ENCODE peak calls at places on chromosomes 11 and 22, in five cellular contexts. T is gastrocnemius medialis, C is fibroblast of lung, E is adrenal gland, A is foreskin keratinocyte. B is an unnamed sample. For H3K27me3, the result is how much of the 10 kb centered on the place peaks cover.

GRCh38 chr11:125123947-125124633 is 12.7 kb upstream of the TMEM218 start:
- DNase-seq in C (peak), A (peak), T (peak), E (peak), B (peak)

GRCh38 chr11:82682003-82682751 is 51.5 kb downstream of the FAM181B start:
- DNase-seq in C (peak), A (peak), E (peak), T (no peak), B (no peak)

GRCh38 chr11:119206512-119207299 is 567 bp downstream of the CBL start:
- DNase-seq in C (peak), T (peak), E (peak), A (no peak), B (no peak)

GRCh38 chr11:130478204-130478701 is 29.8 kb downstream of the ADAMTS15 start:
- DNase-seq in T (peak), E (peak), C (peak), A (no peak), B (peak)

GRCh38 chr11:44221486-44221885 is 88.5 kb downstream of the ALX4 start:
- DNase-seq in E (no peak), A (no peak), T (no peak), C (peak), B (no peak)

GRCh38 chr11:126072821-126073594 is 10.3 kb upstream of the CDON start:
- DNase-seq in A (peak), E (no peak), C (peak), T (no peak), B (no peak)

GRCh38 chr11:126024143-126024542 is 38.5 kb downstream of the CDON start:
- DNase-seq in A (no peak), E (no peak), C (no peak), T (no peak), B (no peak)

GRCh38 chr22:20483771-20484170 is 11.8 kb downstream of the KLHL22 start:
- DNase-seq in T (no peak), C (no peak), E (no peak), A (no peak), B (no peak)

GRCh38 chr22:43570531-43571144 is 158.8 kb downstream of the MPPED1 start:
- DNase-seq in T (no peak), E (no peak), C (no peak), A (no peak), B (no peak)

GRCh38 chr11:73140213-73141030 is 1.7 kb downstream of the FCHSD2 start:
- DNase-seq in A (no peak), T (no peak), C (peak), E (peak), B (no peak)

GRCh38 chr11:47466701-47467250 is 17.8 kb upstream of the RAPSN start:
- DNase-seq in T (no peak), E (peak), C (peak), A (no peak), B (no peak)

GRCh38 chr11:63274776-63275175 is 31.4 kb upstream of the SLC22A25 start:
- DNase-seq in T (no peak), C (no peak), A (no peak), E (no peak), B (no peak)

GRCh38 chr11:104005234-104005855 is 31.1 kb upstream of the DDI1 start:
- DNase-seq in A (peak), E (no peak), C (peak), T (no peak), B (no peak)

GRCh38 chr22:30824711-30825110 is 130.0 kb downstream of the OSBP2 start:
- DNase-seq in T (no peak), E (no peak), A (no peak), C (no peak), B (no peak)

GRCh38 chr11:112805658-112806057 is 155.6 kb upstream of the NCAM1 start:
- DNase-seq in C (no peak), A (no peak), T (no peak), E (no peak), B (no peak)

GRCh38 chr11:116364357-116364756 is 408.4 kb downstream of the BUD13 start:
- DNase-seq in T (no peak), E (no peak), A (no peak), C (no peak), B (no peak)

GRCh38 chr11:111596319-111596718 is 5.9 kb upstream of the SIK2 start:
- DNase-seq in A (no peak), C (no peak), E (no peak), T (no peak), B (no peak)

GRCh38 chr11:128313931-128314330 is 273.4 kb downstream of the ETS1 start:
- DNase-seq in T (no peak), C (no peak), E (no peak), A (no peak), B (no peak)

GRCh38 chr11:75814369-75814685 is 683 bp upstream of the UVRAG start:
- DNase-seq in A (no peak), C (no peak), E (no peak), T (no peak), B (no peak)

GRCh38 chr11:125168875-125169537 is 4.5 kb downstream of the PKNOX2 start:
- DNase-seq in T (peak), A (no peak), C (no peak), E (no peak), B (no peak)

GRCh38 chr11:106409201-106409600 is 331.7 kb downstream of the AASDHPPT start:
- DNase-seq in C (peak), A (no peak), E (no peak), T (no peak), B (no peak)

GRCh38 chr11:120747801-120748484 is 236.4 kb downstream of the GRIK4 start:
- DNase-seq in E (no peak), C (no peak), T (no peak), A (no peak), B (no peak)

GRCh38 chr11:120746836-120747609 is 235.5 kb downstream of the GRIK4 start:
- DNase-seq in A (peak), E (no peak), T (no peak), C (no peak), B (no peak)

GRCh38 chr11:120748485-120748814 is 236.9 kb downstream of the GRIK4 start:
- DNase-seq in A (no peak), E (no peak), C (no peak), T (no peak), B (no peak)

GRCh38 chr11:120744016-120744994 is 232.8 kb downstream of the GRIK4 start:
- DNase-seq in T (no peak), A (no peak), E (no peak), C (no peak), B (no peak)

GRCh38 chr11:120746395-120746794 is 234.8 kb downstream of the GRIK4 start:
- DNase-seq in E (no peak), T (no peak), C (no peak), A (no peak), B (no peak)
- H3K27me3 ChIP-seq in E (under half), T (under half), C (under half), A (under half), B (under half)

GRCh38 chr11:64297722-64298358 is 2.3 kb upstream of the CATSPERZ start:
- DNase-seq in A (no peak), C (no peak), T (no peak), E (no peak), B (no peak)
- H3K27me3 ChIP-seq in A (half or more), C (half or more), T (half or more), E (under half), B (under half)

GRCh38 chr22:22130956-22131355 is 113.6 kb upstream of the VPREB1 start:
- DNase-seq in T (no peak), E (no peak), A (no peak), C (no peak), B (no peak)

GRCh38 chr22:22138915-22139314 is 105.7 kb upstream of the VPREB1 start:
- DNase-seq in T (no peak), A (no peak), E (no peak), C (no peak), B (no peak)

GRCh38 chr22:22129387-22129786 is 115.2 kb upstream of the VPREB1 start:
- DNase-seq in E (no peak), A (no peak), T (no peak), C (no peak), B (no peak)

GRCh38 chr22:22137891-22138290 is 106.7 kb upstream of the VPREB1 start:
- DNase-seq in T (no peak), E (no peak), A (no peak), C (no peak), B (no peak)

GRCh38 chr22:22133910-22134309 is 110.7 kb upstream of the VPREB1 start:
- DNase-seq in C (no peak), T (no peak), E (no peak), A (no peak), B (no peak)
- H3K27me3 ChIP-seq in C (under half), T (under half), E (under half), A (half or more), B (under half)

GRCh38 chr11:70076461-70076931 is 1.6 kb upstream of the ANO1 start:
- DNase-seq in C (no peak), E (no peak), T (no peak), A (no peak), B (no peak)

GRCh38 chr11:70075836-70076235 is 2.3 kb upstream of the ANO1 start:
- DNase-seq in A (no peak), T (no peak), E (no peak), C (no peak), B (no peak)

GRCh38 chr11:70073881-70074371 is 4.2 kb upstream of the ANO1 start:
- DNase-seq in T (no peak), A (no peak), E (no peak), C (peak), B (peak)

GRCh38 chr11:70073188-70073817 is 4.8 kb upstream of the ANO1 start:
- DNase-seq in C (peak), T (no peak), A (no peak), E (no peak), B (no peak)

GRCh38 chr11:70074701-70075100 is 3.4 kb upstream of the ANO1 start:
- DNase-seq in A (no peak), C (no peak), E (no peak), T (no peak), B (no peak)
- H3K27me3 ChIP-seq in A (under half), C (under half), E (under half), T (under half), B (under half)

DNA sequence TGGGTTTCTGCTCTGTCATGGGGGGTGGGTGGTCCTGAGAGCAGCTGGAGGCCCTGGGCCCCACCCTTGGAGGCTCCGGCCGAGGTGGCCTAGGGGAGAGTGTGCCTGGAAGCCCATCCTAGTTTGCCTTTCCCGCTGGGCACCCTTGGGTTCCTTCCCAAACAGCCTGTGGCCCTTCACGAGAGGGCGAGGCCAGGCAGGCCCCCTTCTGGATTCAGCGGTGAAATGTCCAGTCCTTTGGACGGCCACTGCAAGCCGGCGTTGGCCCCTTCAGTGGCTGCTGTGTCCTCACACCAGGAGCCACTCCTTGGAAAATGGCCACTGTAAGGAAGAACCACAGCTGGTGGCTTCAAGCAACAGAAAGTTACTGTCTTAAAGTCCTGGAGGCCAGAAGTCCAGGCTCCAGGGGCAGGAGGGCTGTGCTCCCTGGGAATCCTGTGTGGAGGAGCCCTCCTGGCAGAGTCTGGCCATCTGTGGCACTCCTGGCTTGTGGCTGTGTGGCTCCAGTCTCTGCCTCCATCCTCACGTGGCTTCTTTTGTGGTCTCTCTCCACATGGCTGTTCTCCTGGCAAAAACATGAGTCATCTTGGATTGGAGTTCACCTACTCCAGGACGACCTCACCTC is 854.1 kb downstream of the TBC1D22A start:
- DNase-seq in C (no peak), A (no peak), T (no peak), E (no peak), B (no peak)
- H3K27me3 ChIP-seq in C (under half), A (under half), T (under half), E (under half), B (under half)

GRCh38 chr11:11016123-11016522 is 158.3 kb upstream of the ZBED5 start:
- DNase-seq in T (no peak), E (no peak), C (no peak), A (no peak), B (no peak)
- H3K27me3 ChIP-seq in T (under half), E (under half), C (under half), A (under half), B (under half)